ENCODE peak calls at places on chromosome 16, in four cellular contexts. H is renal cortical epithelial cell, A is NCI-H1105 treated with DMSO at 0.1 percent for 48 hours, U is HFFc6. C is an unnamed sample.

GRCh38 chr16:85293899-85294642 is 181.8 kb upstream of the CIBAR2 start:
- DNase-seq in H (no peak), A (peak), U (no peak), C (no peak)

GRCh38 chr16:3659200-3659599 is 4.7 kb downstream of the DNASE1 start:
- DNase-seq in H (no peak), A (no peak), U (no peak), C (no peak)

GRCh38 chr16:59698341-59698979 is 964.3 kb upstream of the GOT2 start:
- DNase-seq in H (no peak), A (no peak), U (no peak), C (no peak)

GRCh38 chr16:82801361-82801760 is 174.6 kb downstream of the CDH13 start:
- DNase-seq in H (no peak), A (no peak), U (no peak), C (no peak)

GRCh38 chr16:22685162-22685830 is 128.7 kb upstream of the HS3ST2 start:
- DNase-seq in H (peak), A (no peak), U (no peak), C (no peak)

GRCh38 chr16:4608704-4608980 is 6.0 kb downstream of the UBALD1 start:
- DNase-seq in H (no peak), A (no peak), U (no peak), C (no peak)

GRCh38 chr16:74738816-74739215 is 35.8 kb downstream of the FA2H start:
- DNase-seq in H (no peak), A (no peak), U (no peak), C (no peak)

GRCh38 chr16:71283612-71284011 is 5.6 kb downstream of the CMTR2 start:
- DNase-seq in H (no peak), A (no peak), U (no peak), C (no peak)

GRCh38 chr16:16928532-16929101 is 542.1 kb downstream of the XYLT1 start:
- DNase-seq in H (no peak), A (no peak), U (no peak), C (no peak)

GRCh38 chr16:46748775-46749705 is 896 bp upstream of the MYLK3 start:
- DNase-seq in H (no peak), A (peak), U (no peak), C (peak)

GRCh38 chr16:159136-159849 is 6.5 kb upstream of the HBM start:
- DNase-seq in H (no peak), A (no peak), U (no peak), C (no peak)

GRCh38 chr16:78505544-78506371 is 406.3 kb downstream of the WWOX start:
- DNase-seq in H (peak), A (no peak), U (no peak), C (no peak)

C was measured in NAMALWA.